ENCODE peak calls at places on chromosomes 1 and 21, in four cellular contexts. G, S, Z and P are unnamed samples.

GRCh38 chr1:228108055-228108690 is 926 bp downstream of the MRPL55 start:
- DNase-seq in G (no peak), S (no peak), Z (no peak), P (no peak)

GRCh38 chr1:1264868-1265272 is 8.8 kb downstream of the UBE2J2 start:
- DNase-seq in G (peak), S (no peak), Z (no peak), P (peak)

GRCh38 chr1:206556047-206556747 is 48.9 kb downstream of the RASSF5 start:
- DNase-seq in G (no peak), S (no peak), Z (no peak), P (no peak)

GRCh38 chr1:21534674-21535378 is 25.6 kb downstream of the ALPL start:
- DNase-seq in G (peak), S (no peak), Z (peak), P (no peak)

GRCh38 chr21:42685036-42685435 is 31.6 kb downstream of the PDE9A start:
- DNase-seq in G (no peak), S (peak), Z (no peak), P (no peak)

GRCh38 chr1:74426208-74426932 is 86.0 kb downstream of the LRRC53 start:
- DNase-seq in G (no peak), S (no peak), Z (no peak), P (no peak)

GRCh38 chr1:57704811-57705210 is 281.0 kb upstream of the DAB1 start:
- DNase-seq in G (no peak), S (no peak), Z (no peak), P (no peak)

GRCh38 chr1:205285391-205286101 is 36.0 kb downstream of the NUAK2 start:
- DNase-seq in G (no peak), S (peak), Z (no peak), P (no peak)

GRCh38 chr1:229553621-229554120 is 4.8 kb downstream of the ABCB10 start:
- DNase-seq in G (no peak), S (no peak), Z (no peak), P (no peak)

GRCh38 chr1:201731592-201731991 is 97.4 kb upstream of the IPO9 start:
- DNase-seq in G (no peak), S (no peak), Z (no peak), P (peak)

GRCh38 chr1:28392027-28392652 is 22.6 kb downstream of the PHACTR4 start:
- DNase-seq in G (no peak), S (no peak), Z (no peak), P (no peak)

GRCh38 chr1:98197356-98197755 is 276.5 kb upstream of the DPYD start:
- DNase-seq in G (no peak), S (no peak), Z (no peak), P (no peak)

GRCh38 chr1:167502719-167503452 is 15.4 kb downstream of the CD247 start:
- DNase-seq in G (no peak), S (peak), Z (no peak), P (peak)

GRCh38 chr1:186536272-186536905 is 75.5 kb upstream of the PDC start:
- DNase-seq in G (no peak), S (no peak), Z (no peak), P (no peak)

GRCh38 chr1:12851779-12852178 is 3.3 kb upstream of the HNRNPCL1 start:
- DNase-seq in G (peak), S (no peak), Z (no peak), P (no peak)

GRCh38 chr21:36437745-36438128 is 42.2 kb downstream of the CLDN14 start:
- DNase-seq in G (no peak), S (no peak), Z (peak), P (no peak)

GRCh38 chr21:32021319-32022027 is 148.7 kb downstream of the HUNK start:
- DNase-seq in G (no peak), S (no peak), Z (peak), P (no peak)

GRCh38 chr1:70820995-70821394 is 226.6 kb downstream of the PTGER3 start:
- DNase-seq in G (no peak), S (no peak), Z (no peak), P (no peak)

GRCh38 chr21:29261555-29262540 is 36.9 kb upstream of the BACH1 start:
- DNase-seq in G (no peak), S (no peak), Z (no peak), P (no peak)

GRCh38 chr21:35239811-35240219 is 190.7 kb upstream of the RUNX1 start:
- DNase-seq in G (no peak), S (no peak), Z (no peak), P (peak)

GRCh38 chr1:29056256-29056655 is 67.4 kb downstream of the TMEM200B start:
- DNase-seq in G (no peak), S (no peak), Z (no peak), P (no peak)

GRCh38 chr1:11731719-11732283 is 4.1 kb upstream of the AGTRAP start:
- DNase-seq in G (no peak), S (peak), Z (peak), P (peak)

GRCh38 chr1:34166191-34167090 is 1.4 kb upstream of the CSMD2 start:
- DNase-seq in G (no peak), S (no peak), Z (no peak), P (peak)

GRCh38 chr1:1136547-1137230 is 20.8 kb upstream of the C1orf159 start:
- DNase-seq in G (no peak), S (no peak), Z (peak), P (no peak)

GRCh38 chr21:44684483-44684882 is 2.5 kb upstream of the KRTAP12-1 start:
- DNase-seq in G (no peak), S (no peak), Z (no peak), P (no peak)

GRCh38 chr1:110430366-110430765 is 20.6 kb upstream of the PROK1 start:
- DNase-seq in G (no peak), S (no peak), Z (no peak), P (no peak)

GRCh38 chr1:63828322-63829044 is 54.7 kb downstream of the ROR1 start:
- DNase-seq in G (no peak), S (no peak), Z (no peak), P (no peak)

GRCh38 chr1:15413563-15414449 is 4.1 kb downstream of the EFHD2 start:
- DNase-seq in G (no peak), S (no peak), Z (no peak), P (no peak)

GRCh38 chr1:180636138-180636537 is 4.3 kb downstream of the XPR1 start:
- DNase-seq in G (no peak), S (no peak), Z (no peak), P (no peak)

GRCh38 chr1:100249155-100249536 is 488 bp downstream of the DBT start:
- DNase-seq in G (no peak), S (no peak), Z (no peak), P (no peak)

GRCh38 chr1:66311092-66311491 is 222.9 kb upstream of the SGIP1 start:
- DNase-seq in G (no peak), S (no peak), Z (no peak), P (no peak)

GRCh38 chr1:67686272-67687197 is 1.5 kb downstream of the GADD45A start:
- DNase-seq in G (peak), S (peak), Z (peak), P (peak)

DNA sequence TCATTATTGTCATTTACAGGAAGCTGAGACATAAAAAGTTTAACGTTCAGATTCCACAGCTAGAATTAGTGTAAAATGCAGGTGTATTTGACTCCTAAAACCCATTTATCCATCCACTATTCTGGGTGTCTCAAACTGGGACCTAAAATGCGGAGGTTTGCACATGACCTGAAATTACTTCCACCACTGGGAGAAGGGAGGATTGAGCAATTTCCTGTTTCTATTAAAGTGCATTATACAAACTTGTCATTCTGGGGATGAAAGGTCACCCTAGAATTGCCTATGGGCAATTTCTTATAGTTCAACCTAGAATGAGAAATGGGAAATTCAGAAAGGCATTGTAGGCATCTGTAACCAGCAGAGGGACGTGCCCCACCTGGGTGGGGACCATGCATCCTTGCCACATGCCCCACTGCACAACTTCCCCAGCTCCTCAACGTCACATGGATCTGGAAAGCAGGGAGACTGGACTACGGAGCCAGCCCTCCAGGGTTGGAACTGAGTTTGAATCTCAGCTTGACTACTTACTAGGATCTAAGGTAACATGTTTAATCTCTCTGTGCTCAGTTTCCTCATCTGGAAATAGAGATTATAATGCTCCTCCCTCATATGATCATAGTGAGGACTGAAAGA is 47.0 kb downstream of the MRPL39 start:
- DNase-seq in G (no peak), S (no peak), Z (no peak), P (no peak)
- TF ChIP-seq CTCF in G (no peak), S (no peak), Z (no peak), P (no peak)

GRCh38 chr1:48960304-48960703 is 183.6 kb upstream of the BEND5 start:
- DNase-seq in G (no peak), S (no peak), Z (no peak), P (no peak)
- TF ChIP-seq CTCF in G (no peak), S (no peak), Z (no peak), P (no peak)

GRCh38 chr1:36864182-36865079 is 169.9 kb downstream of the GRIK3 start:
- DNase-seq in G (no peak), S (no peak), Z (no peak), P (peak)
- TF ChIP-seq CTCF in G (peak), S (no peak), Z (no peak), P (peak)

DNA sequence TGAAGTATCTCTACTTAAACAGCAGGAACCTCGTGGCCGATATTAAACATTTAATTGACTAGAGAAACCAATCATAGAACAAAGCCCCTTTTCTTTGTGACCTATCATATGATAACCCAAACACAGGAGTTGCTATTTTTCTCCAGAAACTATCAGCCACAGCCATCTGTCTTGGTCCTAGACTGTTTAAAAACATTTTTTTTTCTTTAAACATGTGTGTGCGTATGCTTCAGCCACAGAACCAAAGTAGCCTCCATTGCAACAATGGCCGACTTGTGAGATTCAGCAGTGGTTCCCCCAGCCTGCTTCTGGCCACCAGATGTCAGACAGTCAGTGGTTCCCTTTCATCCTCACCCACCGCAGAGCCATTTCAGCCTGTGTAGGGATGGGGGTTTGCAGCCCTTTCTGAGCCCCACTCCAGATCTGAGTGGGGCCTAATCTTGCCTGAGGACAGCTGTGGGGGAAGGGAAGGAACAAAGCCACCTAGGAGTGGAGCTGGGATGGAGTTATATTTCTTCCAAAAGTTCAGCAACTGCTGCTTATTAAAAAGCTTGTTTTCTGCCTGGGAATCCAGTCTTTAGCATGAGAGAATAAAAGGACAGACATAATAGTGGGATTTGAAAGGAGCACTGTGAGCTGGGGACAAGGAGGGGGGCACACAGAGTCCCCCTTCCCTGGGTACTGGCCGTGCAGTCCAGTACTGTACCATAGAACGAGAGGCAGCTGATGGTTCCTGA is 11.7 kb upstream of the IGSF3 start:
- DNase-seq in G (no peak), S (no peak), Z (no peak), P (no peak)
- TF ChIP-seq CTCF in G (no peak), S (no peak), Z (no peak), P (no peak)

GRCh38 chr1:53765656-53766055 is 26.7 kb upstream of the GLIS1 start:
- DNase-seq in G (no peak), S (no peak), Z (no peak), P (no peak)
- TF ChIP-seq CTCF in G (no peak), S (no peak), Z (no peak), P (no peak)

GRCh38 chr1:238789916-238790667 is 596.3 kb upstream of the CHRM3 start:
- DNase-seq in G (no peak), S (no peak), Z (no peak), P (no peak)
- TF ChIP-seq CTCF in G (no peak), S (no peak), Z (no peak), P (no peak)

GRCh38 chr1:214658785-214659184 is 55.8 kb downstream of the CENPF start:
- DNase-seq in G (no peak), S (no peak), Z (no peak), P (no peak)
- TF ChIP-seq CTCF in G (peak), S (no peak), Z (peak), P (no peak)

GRCh38 chr1:212108981-212109380 is 73.4 kb downstream of the DTL start:
- DNase-seq in G (no peak), S (no peak), Z (no peak), P (no peak)

GRCh38 chr1:212109713-212110112 is 74.2 kb downstream of the DTL start:
- DNase-seq in G (no peak), S (no peak), Z (no peak), P (no peak)

GRCh38 chr1:212107481-212107880 is 71.9 kb downstream of the DTL start:
- DNase-seq in G (no peak), S (no peak), Z (no peak), P (no peak)

GRCh38 chr1:212108187-212108586 is 72.6 kb downstream of the DTL start:
- DNase-seq in G (no peak), S (no peak), Z (no peak), P (no peak)

DNA sequence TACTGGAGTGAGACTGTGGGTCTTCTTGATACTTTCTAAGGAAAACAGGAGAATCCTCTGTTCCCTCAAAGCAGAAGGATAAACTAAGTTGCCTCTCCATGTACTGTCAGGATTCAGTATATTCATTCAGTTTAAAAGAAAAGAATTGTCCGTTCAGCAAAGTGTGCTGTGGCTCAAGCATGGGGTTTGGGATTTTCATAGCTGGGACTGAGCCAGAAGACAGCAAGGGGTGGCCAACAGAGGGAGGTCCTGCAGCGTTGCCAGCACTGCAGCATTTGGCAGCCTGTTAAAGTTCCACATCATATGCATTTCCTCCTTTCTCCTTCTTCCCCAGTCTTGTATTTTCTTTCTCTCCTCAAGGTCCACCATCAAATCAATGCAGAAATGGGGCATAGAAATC is 75.1 kb downstream of the DTL start:
- DNase-seq in G (no peak), S (no peak), Z (peak), P (no peak)
- TF ChIP-seq CTCF in G (no peak), S (no peak), Z (no peak), P (no peak)

GRCh38 chr1:213075725-213076124 is 24.7 kb downstream of the RPS6KC1 start:
- DNase-seq in G (no peak), S (no peak), Z (no peak), P (no peak)

GRCh38 chr1:213066363-213066762 is 15.3 kb downstream of the RPS6KC1 start:
- DNase-seq in G (no peak), S (no peak), Z (no peak), P (no peak)

GRCh38 chr1:213067366-213067765 is 16.3 kb downstream of the RPS6KC1 start:
- DNase-seq in G (no peak), S (no peak), Z (no peak), P (no peak)

GRCh38 chr1:213065800-213066199 is 14.8 kb downstream of the RPS6KC1 start:
- DNase-seq in G (no peak), S (no peak), Z (no peak), P (no peak)

GRCh38 chr1:213070399-213070798 is 19.4 kb downstream of the RPS6KC1 start:
- DNase-seq in G (no peak), S (no peak), Z (peak), P (no peak)
- TF ChIP-seq CTCF in G (peak), S (no peak), Z (no peak), P (no peak)

GRCh38 chr1:117069220-117069844 is 9.2 kb downstream of the TTF2 start:
- DNase-seq in G (no peak), S (no peak), Z (no peak), P (no peak)
- TF ChIP-seq CTCF in G (peak), S (no peak), Z (no peak), P (no peak)